ENCODE peak calls at places on chromosomes 1 and 21, in four cellular contexts. R is hepatic stellate cell, L is GDM1, V is ACHN. A is an unnamed sample.

GRCh38 chr1:9149837-9150581 is 21.1 kb upstream of the GPR157 start:
- DNase-seq in R (peak; percentile 76), L (no peak), V (no peak), A (no peak)

GRCh38 chr1:197268012-197268411 is at the start of gene CRB1:
- DNase-seq in R (peak; percentile 0), L (no peak), V (no peak), A (no peak)

GRCh38 chr1:150995896-150996295 is 10.8 kb downstream of the MINDY1 start:
- DNase-seq in R (no peak), L (no peak), V (no peak), A (no peak)

GRCh38 chr1:167249702-167250101 is 29.0 kb downstream of the POU2F1 start:
- DNase-seq in R (no peak), L (no peak), V (no peak), A (no peak)

GRCh38 chr1:54601730-54602129 is 21.6 kb downstream of the FAM151A start:
- DNase-seq in R (no peak), L (no peak), V (no peak), A (no peak)

GRCh38 chr1:100847481-100847880 is 47.2 kb downstream of the EXTL2 start:
- DNase-seq in R (no peak), L (no peak), V (peak; percentile 32), A (no peak)

GRCh38 chr1:25624155-25624554 is 7.6 kb downstream of the MAN1C1 start:
- DNase-seq in R (no peak), L (no peak), V (no peak), A (no peak)

GRCh38 chr1:33332357-33332789 is 11.5 kb upstream of the A3GALT2 start:
- DNase-seq in R (no peak), L (no peak), V (no peak), A (no peak)

GRCh38 chr1:117284408-117285215 is 73.9 kb upstream of the VTCN1 start:
- DNase-seq in R (peak; percentile 54), L (peak; percentile 13), V (peak; percentile 61), A (no peak)

GRCh38 chr1:209768354-209768774 is 12.5 kb downstream of the TRAF3IP3 start:
- DNase-seq in R (no peak), L (no peak), V (no peak), A (peak; percentile 65)

GRCh38 chr1:30715216-30715615 is 8.2 kb downstream of the MATN1 start:
- DNase-seq in R (no peak), L (no peak), V (no peak), A (no peak)

GRCh38 chr1:78673120-78673519 is 23.5 kb downstream of the IFI44 start:
- DNase-seq in R (no peak), L (no peak), V (no peak), A (no peak)

GRCh38 chr1:17441265-17441992 is 2.0 kb upstream of the RCC2 start:
- DNase-seq in R (no peak), L (no peak), V (peak; percentile 10), A (no peak)

GRCh38 chr1:178706467-178706866 is 18.6 kb upstream of the RALGPS2 start:
- DNase-seq in R (no peak), L (no peak), V (no peak), A (no peak)

GRCh38 chr1:53025034-53025777 is 36.8 kb upstream of the PODN start:
- DNase-seq in R (peak; percentile 83), L (no peak), V (peak; percentile 42), A (no peak)

GRCh38 chr21:45318556-45319341 is 31.1 kb upstream of the POFUT2 start:
- DNase-seq in R (peak; percentile 79), L (no peak), V (peak; percentile 44), A (no peak)

GRCh38 chr1:209840611-209841010 is 12.8 kb downstream of the UTP25 start:
- DNase-seq in R (no peak), L (no peak), V (no peak), A (no peak)

GRCh38 chr1:66393586-66394334 is 140.2 kb upstream of the SGIP1 start:
- DNase-seq in R (no peak), L (no peak), V (no peak), A (no peak)

GRCh38 chr1:1629430-1630190 is 2.4 kb upstream of the MMP23B start:
- DNase-seq in R (no peak), L (no peak), V (no peak), A (peak; percentile 57)

GRCh38 chr1:180548686-180549326 is 10.0 kb upstream of the OVAAL start:
- DNase-seq in R (no peak), L (no peak), V (no peak), A (no peak)

GRCh38 chr21:33884361-33885157 is 31.0 kb downstream of the ATP5PO start:
- DNase-seq in R (no peak), L (no peak), V (no peak), A (no peak)

GRCh38 chr1:239368436-239369109 is 17.8 kb upstream of the CHRM3 start:
- DNase-seq in R (no peak), L (no peak), V (no peak), A (no peak)

GRCh38 chr1:235954306-235955283 is 87.9 kb upstream of the LYST start:
- DNase-seq in R (no peak), L (peak; percentile 88), V (no peak), A (peak; percentile 11)

GRCh38 chr1:184843732-184844495 is 89.3 kb upstream of the EDEM3 start:
- DNase-seq in R (no peak), L (no peak), V (no peak), A (peak; percentile 56)

GRCh38 chr1:116256875-116257823 is 115.9 kb upstream of the ATP1A1 start:
- DNase-seq in R (no peak), L (no peak), V (no peak), A (no peak)

GRCh38 chr1:207328908-207329307 is 7.4 kb downstream of the CD55 start:
- DNase-seq in R (no peak), L (no peak), V (no peak), A (no peak)

GRCh38 chr1:235633220-235633540 is 16.4 kb downstream of the GNG4 start:
- DNase-seq in R (no peak), L (no peak), V (no peak), A (no peak)

GRCh38 chr1:14067036-14067435 is 367.0 kb downstream of the PRDM2 start:
- DNase-seq in R (no peak), L (no peak), V (no peak), A (no peak)

GRCh38 chr1:179774033-179774432 is 30.9 kb downstream of the FAM163A start:
- DNase-seq in R (no peak), L (no peak), V (no peak), A (no peak)

GRCh38 chr1:35122311-35122710 is 43.1 kb downstream of the ZMYM1 start:
- DNase-seq in R (no peak), L (no peak), V (no peak), A (no peak)

GRCh38 chr1:12677565-12677964 is 33.7 kb downstream of the AADACL4 start:
- DNase-seq in R (no peak), L (no peak), V (no peak), A (no peak)

GRCh38 chr1:156591432-156592157 is at the start of gene NAXE:
- DNase-seq in R (peak; percentile 76), L (peak; percentile 52), V (peak; percentile 78), A (peak; percentile 64)

GRCh38 chr1:59107516-59107915 is 189.4 kb upstream of the FGGY start:
- DNase-seq in R (peak; percentile 38), L (no peak), V (no peak), A (no peak)

GRCh38 chr1:86155807-86156561 is 588 bp downstream of the COL24A1 start:
- DNase-seq in R (peak; percentile 36), L (no peak), V (peak; percentile 4), A (no peak)

GRCh38 chr21:42476493-42477342 is 19.3 kb downstream of the RSPH1 start:
- DNase-seq in R (no peak), L (no peak), V (no peak), A (no peak)

GRCh38 chr1:224873645-224874369 is 55.7 kb upstream of the DNAH14 start:
- DNase-seq in R (no peak), L (no peak), V (peak; percentile 49), A (no peak)